ENCODE peak calls at places on chromosomes 4 and X, in four cellular contexts. I is H1, O is IMR-90, G is H9. V is an unnamed sample.

GRCh38 chr4:26993967-26994366 is 133.3 kb downstream of the STIM2 start:
- DNase-seq in I (no peak), O (no peak), G (no peak), V (no peak)

GRCh38 chrX:152902502-152902820 is 4.6 kb downstream of the ZNF185 start:
- DNase-seq in I (no peak), O (no peak), G (no peak), V (no peak)

GRCh38 chr4:131638776-131639175 is 1510.3 kb upstream of the PCDH10 start:
- DNase-seq in I (no peak), O (peak), G (no peak), V (no peak)

GRCh38 chrX:15674514-15674898 is 9.9 kb upstream of the CLTRN start:
- DNase-seq in I (no peak), O (peak), G (no peak), V (no peak)

GRCh38 chr4:104752337-104752736 is 257.6 kb upstream of the CXXC4 start:
- DNase-seq in I (no peak), O (no peak), G (no peak), V (no peak)

GRCh38 chr4:108706289-108706688 is 55.9 kb downstream of the OSTC start:
- DNase-seq in I (no peak), O (no peak), G (no peak), V (no peak)

GRCh38 chr4:47891928-47892327 is 22.5 kb downstream of the NFXL1 start:
- DNase-seq in I (no peak), O (no peak), G (no peak), V (no peak)

GRCh38 chr4:56129431-56129861 is 180.7 kb downstream of the CEP135 start:
- DNase-seq in I (no peak), O (no peak), G (peak), V (peak)

GRCh38 chrX:119655125-119655524 is 37.8 kb downstream of the SEPTIN6 start:
- DNase-seq in I (no peak), O (peak), G (no peak), V (peak)

GRCh38 chr4:30716158-30716557 is 4.0 kb upstream of the PCDH7 start:
- DNase-seq in I (no peak), O (peak), G (no peak), V (peak)

GRCh38 chr4:156472624-156473023 is 499.0 kb downstream of the PDGFC start:
- DNase-seq in I (no peak), O (no peak), G (no peak), V (no peak)

DNA sequence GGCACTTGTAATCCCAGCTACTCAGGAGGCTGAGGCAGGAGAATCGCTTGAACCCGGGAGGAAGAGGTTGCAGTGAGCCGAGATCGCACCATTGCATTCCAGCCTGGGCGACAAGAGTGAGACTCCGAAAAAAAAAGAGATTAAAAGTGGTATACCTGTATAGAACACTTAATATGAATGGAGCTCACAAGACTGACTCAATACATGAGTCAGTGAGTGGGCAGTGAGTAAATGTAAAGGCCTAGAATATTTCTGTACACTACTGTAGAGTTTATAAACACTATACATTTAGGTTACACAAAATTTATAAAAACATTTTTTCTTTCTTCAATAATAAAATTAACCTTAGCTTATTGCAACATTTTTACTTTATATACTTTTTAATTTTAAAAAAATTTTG is 93.8 kb downstream of the CENPC start:
- DNase-seq in I (no peak), O (peak), G (no peak), V (no peak)
- H3K56ac ChIP-seq in I (no peak), O (no peak), G (no peak), V (no peak)

DNA sequence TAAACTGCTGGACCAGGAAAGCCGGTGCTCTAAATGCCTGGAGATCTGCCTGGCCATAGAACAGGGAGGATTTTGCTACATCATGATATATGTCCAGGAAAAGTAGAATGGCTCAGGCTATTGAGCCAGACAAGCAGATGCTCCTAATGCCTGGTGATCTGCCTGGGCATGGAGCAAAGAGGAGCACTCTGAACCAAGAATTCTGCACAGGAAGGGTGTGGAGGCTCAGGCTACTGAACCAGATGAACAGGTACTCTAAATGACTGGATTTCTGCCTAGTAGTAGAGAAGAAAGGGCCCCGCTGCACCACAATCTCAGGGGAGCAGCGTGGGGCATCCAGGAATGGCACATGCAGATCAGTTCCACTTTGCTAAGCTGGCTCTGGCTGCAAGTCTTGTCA is 607.9 kb downstream of the ANKRD50 start:
- DNase-seq in I (no peak), O (no peak), G (no peak), V (no peak)
- H3K18ac ChIP-seq in I (no peak), O (no peak), G (no peak), V (no peak)

GRCh38 chr4:8525383-8526120 is 54.6 kb upstream of the GPR78 start:
- DNase-seq in I (no peak), O (peak), G (no peak), V (no peak)
- H2BK5ac ChIP-seq in I (peak), O (peak), G (no peak), V (no peak)

GRCh38 chrX:48676893-48677270 is 6.7 kb upstream of the WAS start:
- DNase-seq in I (no peak), O (no peak), G (peak), V (peak)

GRCh38 chrX:48676106-48676892 is 7.3 kb upstream of the WAS start:
- DNase-seq in I (peak), O (peak), G (peak), V (peak)

GRCh38 chrX:48683411-48683982 is at the start of gene WAS:
- DNase-seq in I (no peak), O (no peak), G (no peak), V (no peak)

GRCh38 chrX:48681539-48682183 is 1.9 kb upstream of the WAS start:
- DNase-seq in I (no peak), O (no peak), G (no peak), V (no peak)

GRCh38 chrX:48677456-48678030 is 6.1 kb upstream of the WAS start:
- DNase-seq in I (no peak), O (no peak), G (no peak), V (no peak)
- H3K56ac ChIP-seq in I (no peak), O (no peak), G (no peak), V (peak)

GRCh38 chr4:153241970-153242847 is 38.0 kb downstream of the TRIM2 start:
- DNase-seq in I (no peak), O (peak), G (no peak), V (peak)

GRCh38 chr4:153243464-153243863 is 39.2 kb downstream of the TRIM2 start:
- DNase-seq in I (no peak), O (no peak), G (no peak), V (no peak)

GRCh38 chr4:153242848-153243324 is 38.6 kb downstream of the TRIM2 start:
- DNase-seq in I (no peak), O (no peak), G (no peak), V (no peak)

GRCh38 chr4:153239409-153239808 is 35.2 kb downstream of the TRIM2 start:
- DNase-seq in I (no peak), O (no peak), G (no peak), V (no peak)

GRCh38 chr4:153241295-153241694 is 37.1 kb downstream of the TRIM2 start:
- DNase-seq in I (no peak), O (no peak), G (no peak), V (no peak)
- H3K18ac ChIP-seq in I (peak), O (no peak), G (no peak), V (no peak)

DNA sequence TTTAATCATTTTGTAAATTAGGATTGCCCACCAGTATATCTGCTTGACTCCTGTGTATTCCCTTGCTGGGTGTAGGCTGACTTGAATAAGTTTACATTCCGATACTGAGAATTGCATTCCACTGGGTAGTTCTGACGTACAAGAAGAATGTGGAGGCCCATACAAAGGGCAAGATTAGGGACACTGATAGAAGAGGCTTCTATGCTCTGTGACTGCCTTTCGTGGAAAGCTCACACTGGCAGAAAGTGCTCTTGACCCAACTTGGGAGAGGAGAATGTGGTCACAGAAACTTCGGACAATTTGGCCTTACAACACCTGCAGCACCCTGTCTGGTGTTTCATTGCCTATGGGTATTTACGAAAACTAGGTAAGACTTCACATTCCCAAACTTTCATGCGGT is 126.3 kb downstream of the RAPGEF2 start:
- DNase-seq in I (no peak), O (peak), G (no peak), V (peak)
- H2BK5ac ChIP-seq in I (no peak), O (peak), G (no peak), V (no peak)

V was measured in mesendoderm.